ENCODE peak calls at places on chromosomes 5 and 9, in ten cellular contexts. L, K, R, C, T, Y, N, M, P and H are unnamed samples.

GRCh38 chr5:163789870-163790269 is 284.5 kb downstream of the MAT2B start:
- DNase-seq in L (no peak), K (no peak), R (no peak), C (no peak), T (no peak), Y (no peak), N (peak; percentile 66), M (no peak), P (no peak), H (no peak)

GRCh38 chr9:124262596-124263045 is 4.9 kb downstream of the NEK6 start:
- DNase-seq in L (no peak), K (no peak), R (no peak), C (no peak), T (no peak), Y (no peak), N (peak; percentile 67), M (no peak), P (no peak), H (peak; percentile 67)

GRCh38 chr9:135156525-135157510 is 69.3 kb downstream of the OLFM1 start:
- DNase-seq in L (no peak), K (peak; percentile 76), R (no peak), C (peak; percentile 89), T (peak; percentile 28), Y (no peak), N (peak; percentile 7), M (no peak), P (no peak), H (peak; percentile 93)

GRCh38 chr9:79189511-79189924 is 382.2 kb upstream of the TLE4 start:
- DNase-seq in L (no peak), K (no peak), R (peak; percentile 18), C (no peak), T (no peak), Y (no peak), N (peak; percentile 96), M (no peak), P (no peak), H (peak; percentile 81)

GRCh38 chr5:135878156-135878620 is 17.5 kb downstream of the IL9 start:
- DNase-seq in L (no peak), K (no peak), R (peak; percentile 79), C (no peak), T (no peak), Y (no peak), N (no peak), M (no peak), P (no peak), H (no peak)

GRCh38 chr9:69996947-69997346 is 46.7 kb upstream of the MAMDC2 start:
- DNase-seq in L (peak; percentile 50), K (peak; percentile 59), R (peak; percentile 44), C (no peak), T (no peak), Y (no peak), N (no peak), M (no peak), P (no peak), H (peak; percentile 1)

GRCh38 chr5:139700711-139701693 is 52.9 kb downstream of the CXXC5 start:
- DNase-seq in L (peak; percentile 92), K (no peak), R (no peak), C (peak; percentile 79), T (no peak), Y (no peak), N (no peak), M (peak; percentile 19), P (no peak), H (no peak)

GRCh38 chr9:135239100-135239768 is 151.8 kb downstream of the OLFM1 start:
- DNase-seq in L (no peak), K (no peak), R (no peak), C (no peak), T (peak; percentile 5), Y (no peak), N (no peak), M (no peak), P (no peak), H (no peak)

GRCh38 chr9:83231039-83231438 is 168.1 kb upstream of the RASEF start:
- DNase-seq in L (no peak), K (no peak), R (no peak), C (no peak), T (no peak), Y (no peak), N (no peak), M (no peak), P (no peak), H (peak; percentile 61)

GRCh38 chr9:76996700-76997099 is 22.8 kb upstream of the FOXB2 start:
- DNase-seq in L (peak; percentile 65), K (peak; percentile 70), R (no peak), C (peak; percentile 68), T (peak; percentile 54), Y (no peak), N (peak; percentile 21), M (no peak), P (no peak), H (peak; percentile 65)

GRCh38 chr9:112858625-112859147 is 32.0 kb downstream of the SLC46A2 start:
- DNase-seq in L (no peak), K (no peak), R (no peak), C (no peak), T (no peak), Y (no peak), N (peak; percentile 16), M (no peak), P (no peak), H (peak; percentile 32)

GRCh38 chr9:72772641-72773040 is 180.2 kb downstream of the ALDH1A1 start:
- DNase-seq in L (no peak), K (no peak), R (no peak), C (no peak), T (no peak), Y (no peak), N (peak; percentile 7), M (no peak), P (no peak), H (no peak)

GRCh38 chr9:137173795-137174664 is 2.2 kb upstream of the TMEM210 start:
- DNase-seq in L (no peak), K (no peak), R (no peak), C (no peak), T (no peak), Y (no peak), N (no peak), M (no peak), P (no peak), H (no peak)
- H3K27me3 ChIP-seq in L (no peaks in the 10 kb centered on the region), K (no peaks in the 10 kb centered on the region), R (peaks cover 17% of the 10 kb centered on the region), C (peaks cover 35% of the 10 kb centered on the region), T (peaks cover 26% of the 10 kb centered on the region), Y (peaks cover 5% of the 10 kb centered on the region), N (peaks cover 32% of the 10 kb centered on the region), M (no peaks in the 10 kb centered on the region), P (peaks cover 44% of the 10 kb centered on the region), H (peaks cover 71% of the 10 kb centered on the region)

GRCh38 chr5:127041571-127041970 is 11.2 kb upstream of the MARCHF3 start:
- DNase-seq in L (no peak), K (no peak), R (no peak), C (no peak), T (no peak), Y (no peak), N (peak; percentile 60), M (no peak), P (no peak), H (no peak)

GRCh38 chr5:127040779-127041520 is 10.6 kb upstream of the MARCHF3 start:
- DNase-seq in L (no peak), K (no peak), R (no peak), C (no peak), T (no peak), Y (peak; percentile 22), N (peak; percentile 54), M (no peak), P (no peak), H (peak; percentile 32)

GRCh38 chr5:127038550-127038949 is 8.2 kb upstream of the MARCHF3 start:
- DNase-seq in L (no peak), K (no peak), R (no peak), C (no peak), T (no peak), Y (no peak), N (no peak), M (no peak), P (no peak), H (peak; percentile 21)

GRCh38 chr5:127046343-127047072 is 16.1 kb upstream of the MARCHF3 start:
- DNase-seq in L (no peak), K (no peak), R (no peak), C (no peak), T (no peak), Y (no peak), N (no peak), M (no peak), P (no peak), H (peak; percentile 64)

GRCh38 chr5:127042593-127042992 is 12.2 kb upstream of the MARCHF3 start:
- DNase-seq in L (no peak), K (no peak), R (no peak), C (no peak), T (no peak), Y (no peak), N (peak; percentile 49), M (no peak), P (no peak), H (peak; percentile 36)
- TF ChIP-seq CTCF in L (no peak), K (no peak), R (no peak), C (peak; percentile 36), T (peak; percentile 47), Y (no peak), N (peak; percentile 47), M (no peak), P (peak; percentile 26), H (peak; percentile 25)

DNA sequence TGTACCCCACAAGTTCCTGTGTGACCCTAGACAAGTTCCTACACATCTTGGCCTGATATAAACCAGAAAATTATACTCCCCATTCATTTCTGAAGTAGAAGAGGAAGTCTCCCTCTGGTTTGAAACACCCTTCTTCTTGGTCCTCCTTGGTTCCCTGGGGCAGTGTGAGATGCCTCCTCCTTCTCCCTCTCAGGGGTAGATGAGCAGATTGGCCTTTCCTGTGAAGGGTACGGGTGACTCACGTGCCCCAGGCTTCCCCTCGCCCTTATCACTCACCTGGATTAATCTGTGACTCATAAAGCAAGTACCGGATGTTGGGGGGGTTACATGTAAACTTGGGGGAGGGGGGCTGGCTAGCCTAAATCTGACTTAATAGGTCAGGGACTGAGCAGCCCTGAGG is 11.1 kb upstream of the AQP3 start:
- DNase-seq in L (peak; percentile 53), K (no peak), R (no peak), C (no peak), T (no peak), Y (no peak), N (peak; percentile 46), M (peak; percentile 78), P (peak; percentile 53), H (no peak)
- H3K27ac ChIP-seq in L (no peak overlapping the region), K (no peak overlapping the region), R (no peak overlapping the region), C (no peak overlapping the region), T (no peak overlapping the region), Y (no peak overlapping the region), N (no peak overlapping the region), M (peak overlapping the region; percentile 7), P (peak overlapping the region; percentile 80), H (no peak overlapping the region)

DNA sequence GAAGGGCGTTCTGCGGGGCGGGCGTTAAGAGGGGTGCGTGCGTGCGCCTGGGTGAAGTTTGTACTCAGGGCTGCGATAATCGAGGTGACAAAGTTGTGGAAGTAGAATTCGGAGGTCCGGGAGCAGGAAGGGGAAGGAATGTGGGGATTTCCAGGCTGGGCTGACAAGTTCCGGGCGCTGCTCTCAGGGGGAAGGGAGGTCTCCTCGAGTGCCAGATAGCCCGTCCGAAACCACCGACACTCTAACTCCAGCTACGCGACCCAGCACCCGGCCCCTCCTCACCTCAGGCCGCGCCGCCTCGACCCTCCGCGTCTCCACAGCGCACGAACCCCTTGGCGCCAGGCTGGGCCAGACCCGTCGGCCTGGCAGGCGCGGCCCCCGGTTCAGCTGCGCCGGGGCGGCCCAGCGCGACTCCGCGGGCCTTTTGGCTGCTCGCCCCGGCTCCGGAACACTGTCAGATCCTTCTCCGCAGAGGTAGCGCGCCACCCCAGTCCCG is at the start of gene IL6ST:
- DNase-seq in L (no peak), K (no peak), R (no peak), C (no peak), T (no peak), Y (no peak), N (peak; percentile 93), M (peak; percentile 47), P (no peak), H (peak; percentile 93)
- H3K27me3 ChIP-seq in L (no peaks in the 10 kb centered on the region), K (no peaks in the 10 kb centered on the region), R (no peaks in the 10 kb centered on the region), C (no peaks in the 10 kb centered on the region), T (no peaks in the 10 kb centered on the region), Y (no peaks in the 10 kb centered on the region), N (no peaks in the 10 kb centered on the region), M (no peaks in the 10 kb centered on the region), P (no peaks in the 10 kb centered on the region), H (no peaks in the 10 kb centered on the region)

GRCh38 chr9:3087697-3088096 is 243.8 kb upstream of the PUM3 start:
- DNase-seq in L (no peak), K (no peak), R (no peak), C (no peak), T (no peak), Y (no peak), N (no peak), M (no peak), P (no peak), H (no peak)
- TF ChIP-seq CTCF in L (no peak), K (no peak), R (no peak), C (no peak), T (no peak), Y (no peak), N (no peak), M (no peak), P (no peak), H (no peak)